ENCODE peak calls at places on chromosomes 11 and 22, in ten cellular contexts. N, K, F, E, A, H, G, W, D and X are unnamed samples.

GRCh38 chr11:95337175-95337957 is 106.4 kb upstream of the SESN3 start:
- DNase-seq in F (peak; percentile 17), A (peak; percentile 53), H (peak; percentile 92), D (peak; percentile 6), G (peak; percentile 45), N (no peak), E (peak; percentile 45), K (peak; percentile 22), W (peak; percentile 16), X (peak; percentile 59)

GRCh38 chr11:78646564-78647185 is 72.0 kb upstream of the NARS2 start:
- DNase-seq in K (peak; percentile 60), F (peak; percentile 41), D (peak; percentile 18), W (peak; percentile 25), E (peak; percentile 51), H (peak; percentile 54), G (peak; percentile 26), A (peak; percentile 45), N (peak; percentile 54), X (peak; percentile 33)

GRCh38 chr11:68686486-68686885 is 2.1 kb downstream of the GAL start:
- DNase-seq in N (no peak), K (no peak), D (no peak), G (no peak), A (no peak), W (no peak), H (no peak), E (no peak), F (no peak), X (no peak)

GRCh38 chr11:133966924-133967598 is 10.3 kb upstream of the IGSF9B start:
- DNase-seq in H (peak; percentile 75), D (peak; percentile 61), E (peak; percentile 72), K (peak; percentile 63), N (peak; percentile 28), A (no peak), W (peak; percentile 65), F (peak; percentile 65), G (no peak), X (peak; percentile 2)

GRCh38 chr11:63132985-63133775 is 10.8 kb downstream of the SLC22A24 start:
- DNase-seq in F (no peak), N (no peak), D (no peak), A (no peak), K (no peak), G (no peak), H (no peak), E (no peak), W (no peak), X (no peak)

GRCh38 chr11:76444065-76444383 is 794 bp upstream of the EMSY start:
- DNase-seq in N (no peak), A (no peak), G (no peak), K (no peak), D (no peak), F (no peak), W (no peak), E (no peak), H (no peak), X (no peak)

GRCh38 chr22:35480143-35480542 is 60.5 kb upstream of the RASD2 start:
- DNase-seq in F (no peak), N (no peak), W (no peak), D (no peak), H (peak; percentile 30), K (no peak), A (peak; percentile 22), E (no peak), G (no peak), X (peak; percentile 34)

GRCh38 chr11:2663915-2664314 is 35.9 kb downstream of the KCNQ1OT1 start:
- DNase-seq in A (no peak), K (no peak), N (no peak), D (no peak), G (no peak), W (no peak), H (no peak), E (no peak), F (no peak), X (no peak)

GRCh38 chr22:32329202-32329645 is 28.4 kb upstream of the RFPL3 start:
- DNase-seq in D (no peak), H (no peak), F (no peak), N (no peak), W (no peak), K (no peak), E (no peak), G (no peak), A (no peak), X (no peak)

GRCh38 chr11:106014035-106014434 is 8.0 kb downstream of the MSANTD4 start:
- DNase-seq in F (no peak), N (no peak), D (no peak), G (no peak), A (no peak), E (no peak), W (no peak), H (no peak), K (no peak), X (no peak)

GRCh38 chr22:47168900-47169800 is 406.7 kb downstream of the TBC1D22A start:
- DNase-seq in K (no peak), W (no peak), G (peak; percentile 5), E (no peak), F (no peak), D (no peak), A (peak; percentile 11), H (peak; percentile 13), N (peak; percentile 11), X (peak; percentile 13)

GRCh38 chr22:30212996-30213441 is 33.5 kb downstream of the LIF start:
- DNase-seq in D (no peak), K (no peak), H (no peak), N (peak; percentile 30), A (no peak), E (no peak), F (no peak), G (no peak), W (no peak), X (peak; percentile 95)

GRCh38 chr11:68038718-68039525 is at the start of gene TCIRG1:
- DNase-seq in F (peak; percentile 62), N (peak; percentile 93), K (peak; percentile 61), D (peak; percentile 56), G (peak; percentile 84), H (no peak), W (peak; percentile 69), E (peak; percentile 64), A (peak; percentile 88), X (peak; percentile 90)